ENCODE peak calls at places on chromosomes 7 and 10, in ten cellular contexts. Z is PC-3, F is HCT116, J is cardiac muscle cell, S is colonic mucosa, V is thoracic aorta, U is heart right ventricle, Y is stomach, B is SK-N-MC, P is hepatocyte. E is an unnamed sample.
A peak's percentile ranks its signal among the peaks of the same experiment; 100 is the strongest.

GRCh38 chr10:107054469-107055156 is 109.9 kb downstream of the SORCS1 start:
- DNase-seq in Z (no peak), F (no peak), J (no peak), S (no peak), V (no peak), U (no peak), Y (no peak), B (no peak), P (peak; percentile 22), E (no peak)

GRCh38 chr7:17255930-17256329 is 42.5 kb upstream of the AHR start:
- DNase-seq in Z (no peak), F (no peak), J (no peak), S (no peak), V (no peak), U (no peak), Y (no peak), B (no peak), P (no peak), E (no peak)

GRCh38 chr10:116470071-116470470 is 42.4 kb downstream of the PNLIPRP3 start:
- DNase-seq in Z (no peak), F (no peak), J (no peak), S (no peak), V (no peak), U (no peak), Y (no peak), B (no peak), P (peak; percentile 14), E (no peak)

GRCh38 chr10:127906548-127907377 is at the start of gene PTPRE:
- DNase-seq in Z (peak; percentile 72), F (peak; percentile 40), J (peak; percentile 85), S (peak; percentile 79), V (no peak), U (peak; percentile 83), Y (peak; percentile 83), B (no peak), P (peak; percentile 92), E (peak; percentile 90)

GRCh38 chr7:27115161-27116018 is 12.9 kb upstream of the HOXA2 start:
- DNase-seq in Z (peak; percentile 95), F (peak; percentile 96), J (no peak), S (peak; percentile 81), V (no peak), U (no peak), Y (no peak), B (no peak), P (peak; percentile 72), E (no peak)

GRCh38 chr10:59098387-59098786 is 78.1 kb upstream of the PHYHIPL start:
- DNase-seq in Z (no peak), F (no peak), J (no peak), S (peak; percentile 24), V (no peak), U (no peak), Y (no peak), B (peak; percentile 73), P (peak; percentile 34), E (no peak)

GRCh38 chr7:29329686-29330085 is 135.1 kb downstream of the CHN2 start:
- DNase-seq in Z (no peak), F (no peak), J (no peak), S (no peak), V (no peak), U (no peak), Y (no peak), B (no peak), P (no peak), E (no peak)

GRCh38 chr10:4670737-4671136 is 155.3 kb upstream of the AKR1E2 start:
- DNase-seq in Z (peak; percentile 32), F (no peak), J (no peak), S (no peak), V (no peak), U (no peak), Y (no peak), B (no peak), P (no peak), E (no peak)

GRCh38 chr7:93142127-93142526 is 6.1 kb downstream of the SAMD9L start:
- DNase-seq in Z (peak; percentile 46), F (no peak), J (no peak), S (no peak), V (no peak), U (no peak), Y (no peak), B (no peak), P (no peak), E (no peak)

GRCh38 chr7:47415289-47416212 is 166.4 kb downstream of the TNS3 start:
- DNase-seq in Z (no peak), F (no peak), J (no peak), S (no peak), V (no peak), U (no peak), Y (no peak), B (no peak), P (no peak), E (no peak)

GRCh38 chr10:61067683-61068336 is 123.8 kb upstream of the RHOBTB1 start:
- DNase-seq in Z (no peak), F (no peak), J (no peak), S (no peak), V (no peak), U (no peak), Y (no peak), B (no peak), P (no peak), E (no peak)

GRCh38 chr7:129843982-129844840 is 108.5 kb downstream of the UBE2H start:
- DNase-seq in Z (peak; percentile 42), F (no peak), J (no peak), S (no peak), V (no peak), U (no peak), Y (no peak), B (no peak), P (no peak), E (no peak)

GRCh38 chr7:129843365-129843898 is 109.3 kb downstream of the UBE2H start:
- DNase-seq in Z (no peak), F (no peak), J (no peak), S (no peak), V (no peak), U (no peak), Y (no peak), B (no peak), P (no peak), E (no peak)

GRCh38 chr7:129845178-129845971 is 107.4 kb downstream of the UBE2H start:
- DNase-seq in Z (peak; percentile 68), F (peak; percentile 65), J (no peak), S (no peak), V (no peak), U (no peak), Y (no peak), B (no peak), P (no peak), E (no peak)

GRCh38 chr7:129848436-129848835 is 104.3 kb downstream of the UBE2H start:
- DNase-seq in Z (no peak), F (no peak), J (no peak), S (no peak), V (no peak), U (no peak), Y (no peak), B (no peak), P (no peak), E (no peak)

DNA sequence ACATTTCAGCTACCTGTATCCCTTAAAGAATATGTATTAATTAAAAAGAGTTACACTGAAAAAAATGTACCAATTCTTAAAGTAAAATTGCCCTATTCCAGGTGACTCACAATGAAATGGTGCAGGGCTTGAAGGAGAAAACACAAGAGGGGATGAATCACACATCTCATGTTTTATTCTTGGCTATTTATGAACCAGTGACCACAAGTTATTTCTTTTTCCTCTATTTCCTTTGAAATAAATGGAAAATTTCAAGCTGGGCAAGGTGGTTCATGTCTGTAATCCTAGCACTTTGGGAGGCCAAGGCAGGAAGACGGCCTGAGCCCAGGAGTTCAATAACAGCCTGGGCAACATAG is 106.8 kb downstream of the UBE2H start:
- DNase-seq in Z (peak; percentile 75), F (peak; percentile 76), J (no peak), S (no peak), V (no peak), U (no peak), Y (no peak), B (no peak), P (no peak), E (no peak)
- H3K27ac ChIP-seq in Z (peak overlapping the region; percentile 94), F (peak overlapping the region; percentile 98), J (peak overlapping the region; percentile 56), S (no peak overlapping the region), V (peak overlapping the region; percentile 30), U (peak overlapping the region; percentile 24), Y (no peak overlapping the region), B (no peak overlapping the region), P (no peak overlapping the region), E (no peak overlapping the region)

DNA sequence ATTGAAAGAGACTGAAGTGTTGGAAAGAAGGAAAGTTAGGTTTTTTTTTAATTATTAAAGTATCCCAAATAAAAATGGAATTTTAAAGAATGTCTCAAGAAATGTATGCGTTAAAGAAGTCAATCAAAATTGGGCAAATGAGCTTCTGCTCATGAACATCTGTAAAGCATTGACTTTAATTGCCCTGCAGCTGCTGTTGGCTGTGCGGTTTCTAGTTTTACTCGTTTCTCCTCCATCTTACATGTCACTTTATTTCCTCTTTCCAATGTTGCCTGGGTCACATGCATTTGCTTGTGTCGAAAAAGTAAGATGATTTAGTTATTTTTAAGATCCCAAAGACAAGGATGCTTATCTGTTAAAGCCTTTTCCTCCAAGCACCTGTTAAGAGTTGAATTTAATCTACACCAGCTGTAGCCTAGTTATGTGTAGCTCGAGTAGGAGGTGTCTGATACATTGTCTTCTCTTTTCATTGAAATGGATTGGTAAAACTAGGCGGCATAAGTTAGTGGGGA is 310.4 kb downstream of the EXOC4 start:
- DNase-seq in Z (no peak), F (no peak), J (no peak), S (no peak), V (no peak), U (no peak), Y (no peak), B (peak; percentile 22), P (no peak), E (no peak)
- H3K27ac ChIP-seq in Z (no peak overlapping the region), F (no peak overlapping the region), J (no peak overlapping the region), S (no peak overlapping the region), V (no peak overlapping the region), U (no peak overlapping the region), Y (no peak overlapping the region), B (no peak overlapping the region), P (no peak overlapping the region), E (no peak overlapping the region)

GRCh38 chr10:1573334-1573969 is 163.9 kb downstream of the ADARB2 start:
- DNase-seq in Z (no peak), F (no peak), J (no peak), S (no peak), V (no peak), U (no peak), Y (no peak), B (no peak), P (no peak), E (no peak)
- H3K27ac ChIP-seq in Z (no peak overlapping the region), F (no peak overlapping the region), J (no peak overlapping the region), S (no peak overlapping the region), V (no peak overlapping the region), U (no peak overlapping the region), Y (no peak overlapping the region), B (no peak overlapping the region), P (no peak overlapping the region), E (no peak overlapping the region)

DNA sequence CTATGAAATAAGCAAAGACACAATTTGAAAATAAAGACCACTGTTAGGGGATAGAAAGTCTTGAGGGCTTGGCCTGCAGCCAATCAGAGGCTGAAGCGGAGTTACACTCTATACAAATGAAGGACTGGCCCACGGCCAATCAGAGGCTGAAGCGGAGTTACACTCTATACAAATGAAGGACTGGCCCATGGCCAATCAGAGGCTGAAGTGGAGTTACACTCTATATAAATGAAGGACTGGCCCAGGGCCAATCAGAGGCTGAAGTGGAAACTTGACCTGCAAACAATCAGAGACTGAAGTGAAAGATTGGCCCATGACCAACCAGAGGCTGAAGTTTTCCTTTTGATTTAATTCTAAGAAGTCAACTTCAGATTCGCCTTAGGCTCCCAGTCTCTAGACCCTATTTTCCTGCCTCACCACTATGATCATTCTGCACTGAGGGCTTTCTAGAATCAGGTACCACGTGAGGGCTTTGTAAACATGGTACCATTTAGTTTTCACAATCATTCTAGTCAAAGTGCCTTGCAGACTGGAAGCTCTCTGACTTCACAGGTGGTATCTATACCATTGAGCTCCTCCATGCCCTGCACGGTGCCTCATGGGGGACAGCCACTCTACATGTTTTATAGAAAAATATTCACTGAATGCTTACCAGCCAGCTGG is 106.6 kb downstream of the ABLIM1 start:
- DNase-seq in Z (no peak), F (no peak), J (no peak), S (peak; percentile 85), V (no peak), U (peak; percentile 59), Y (peak; percentile 96), B (no peak), P (peak; percentile 62), E (peak; percentile 73)
- H3K27ac ChIP-seq in Z (no peak overlapping the region), F (no peak overlapping the region), J (peak overlapping the region; percentile 28), S (peak overlapping the region; percentile 52), V (no peak overlapping the region), U (peak overlapping the region; percentile 77), Y (peak overlapping the region; percentile 61), B (no peak overlapping the region), P (peak overlapping the region; percentile 64), E (peak overlapping the region; percentile 93)